ENCODE peak calls at places on chromosomes 4 and X, in four cellular contexts. One of them, this sample, is unnamed.

GRCh38 chr4:147682755-147683154 is 1.2 kb downstream of the PRMT9 start:
- DNase-seq in GM10248: no peak
- DNase-seq in C1 segment of cervical spinal cord: no peak
- DNase-seq in T-helper 9 cell: no peak
- DNase-seq in this sample: no peak

GRCh38 chrX:82362550-82362949 is 1145.5 kb upstream of the POU3F4 start:
- DNase-seq in C1 segment of cervical spinal cord: no peak
- DNase-seq in GM10248: no peak
- DNase-seq in T-helper 9 cell: no peak
- DNase-seq in this sample: no peak

GRCh38 chr4:5722328-5722727 is 11.3 kb downstream of the EVC start:
- DNase-seq in GM10248: no peak
- DNase-seq in T-helper 9 cell: no peak
- DNase-seq in C1 segment of cervical spinal cord: no peak
- DNase-seq in this sample: no peak

GRCh38 chr4:2042207-2042946 is 16.8 kb upstream of the NAT8L start:
- DNase-seq in C1 segment of cervical spinal cord: no peak
- DNase-seq in T-helper 9 cell: peak
- DNase-seq in GM10248: peak
- DNase-seq in this sample: no peak

GRCh38 chr4:183905081-183905592 is at the start of gene STOX2:
- DNase-seq in C1 segment of cervical spinal cord: no peak
- DNase-seq in GM10248: no peak
- DNase-seq in T-helper 9 cell: no peak
- DNase-seq in this sample: no peak

GRCh38 chrX:118536687-118537461 is 41.3 kb downstream of the DOCK11 start:
- DNase-seq in C1 segment of cervical spinal cord: no peak
- DNase-seq in T-helper 9 cell: peak
- DNase-seq in GM10248: peak
- DNase-seq in this sample: peak

GRCh38 chrX:29699214-29699613 is 516.1 kb upstream of the MAGEB2 start:
- DNase-seq in C1 segment of cervical spinal cord: no peak
- DNase-seq in GM10248: no peak
- DNase-seq in T-helper 9 cell: no peak
- DNase-seq in this sample: no peak

GRCh38 chr4:54540931-54541330 is 116.8 kb upstream of the KIT start:
- DNase-seq in GM10248: no peak
- DNase-seq in T-helper 9 cell: no peak
- DNase-seq in C1 segment of cervical spinal cord: no peak
- DNase-seq in this sample: no peak

GRCh38 chr4:151917145-151917775 is 156.5 kb upstream of the GATB start:
- DNase-seq in C1 segment of cervical spinal cord: no peak
- DNase-seq in GM10248: no peak
- DNase-seq in T-helper 9 cell: no peak
- DNase-seq in this sample: no peak

GRCh38 chr4:53012738-53013137 is 150.6 kb downstream of the RASL11B start:
- DNase-seq in C1 segment of cervical spinal cord: no peak
- DNase-seq in T-helper 9 cell: no peak
- DNase-seq in GM10248: no peak
- DNase-seq in this sample: no peak

GRCh38 chr4:1502976-1503375 is 96.7 kb upstream of the NKX1-1 start:
- DNase-seq in T-helper 9 cell: no peak
- DNase-seq in C1 segment of cervical spinal cord: no peak
- DNase-seq in GM10248: no peak
- DNase-seq in this sample: peak

GRCh38 chrX:43002526-43003203 is 224.7 kb upstream of the PPP1R2C start:
- DNase-seq in T-helper 9 cell: no peak
- DNase-seq in C1 segment of cervical spinal cord: no peak
- DNase-seq in GM10248: peak
- DNase-seq in this sample: no peak

GRCh38 chr4:54496412-54496811 is 161.3 kb upstream of the KIT start:
- DNase-seq in GM10248: no peak
- DNase-seq in T-helper 9 cell: no peak
- DNase-seq in C1 segment of cervical spinal cord: no peak
- DNase-seq in this sample: no peak

GRCh38 chrX:102765217-102765616 is 44.7 kb downstream of the GPRASP3 start:
- DNase-seq in T-helper 9 cell: no peak
- DNase-seq in GM10248: no peak
- DNase-seq in C1 segment of cervical spinal cord: no peak
- DNase-seq in this sample: no peak

GRCh38 chrX:46506076-46506475 is 39.1 kb downstream of the ZNF674 start:
- DNase-seq in T-helper 9 cell: no peak
- DNase-seq in C1 segment of cervical spinal cord: no peak
- DNase-seq in GM10248: no peak
- DNase-seq in this sample: no peak

GRCh38 chr4:15457401-15458201 is 12.1 kb upstream of the CC2D2A start:
- DNase-seq in T-helper 9 cell: no peak
- DNase-seq in GM10248: peak
- DNase-seq in C1 segment of cervical spinal cord: no peak
- DNase-seq in this sample: no peak

GRCh38 chr4:143700060-143700419 is 435 bp downstream of the FREM3 start:
- DNase-seq in T-helper 9 cell: no peak
- DNase-seq in C1 segment of cervical spinal cord: no peak
- DNase-seq in GM10248: peak
- DNase-seq in this sample: no peak

GRCh38 chr4:29081230-29081955 is 1638.8 kb upstream of the PCDH7 start:
- DNase-seq in C1 segment of cervical spinal cord: no peak
- DNase-seq in T-helper 9 cell: no peak
- DNase-seq in GM10248: no peak
- DNase-seq in this sample: no peak

GRCh38 chr4:186704059-186704458 is 19.6 kb downstream of the FAT1 start:
- DNase-seq in T-helper 9 cell: no peak
- DNase-seq in C1 segment of cervical spinal cord: no peak
- DNase-seq in GM10248: no peak
- DNase-seq in this sample: no peak

GRCh38 chrX:12349201-12349600 is 210.9 kb downstream of the FRMPD4 start:
- DNase-seq in C1 segment of cervical spinal cord: no peak
- DNase-seq in GM10248: no peak
- DNase-seq in T-helper 9 cell: no peak
- DNase-seq in this sample: no peak

GRCh38 chrX:2410279-2411020 is 90.3 kb downstream of the DHRSX start:
- DNase-seq in T-helper 9 cell: no peak
- DNase-seq in GM10248: no peak
- DNase-seq in C1 segment of cervical spinal cord: no peak
- DNase-seq in this sample: no peak

GRCh38 chr4:68375667-68376559 is 26.0 kb upstream of the YTHDC1 start:
- DNase-seq in GM10248: peak
- DNase-seq in C1 segment of cervical spinal cord: no peak
- DNase-seq in T-helper 9 cell: peak
- DNase-seq in this sample: peak

GRCh38 chr4:30719363-30720020 is 677 bp upstream of the PCDH7 start:
- DNase-seq in GM10248: peak
- DNase-seq in C1 segment of cervical spinal cord: no peak
- DNase-seq in T-helper 9 cell: no peak
- DNase-seq in this sample: no peak

GRCh38 chr4:169070071-169070894 is 60.2 kb upstream of the CBR4 start:
- DNase-seq in C1 segment of cervical spinal cord: no peak
- DNase-seq in GM10248: no peak
- DNase-seq in T-helper 9 cell: no peak
- DNase-seq in this sample: no peak

GRCh38 chrX:110125435-110125834 is 122.5 kb downstream of the TMEM164 start:
- DNase-seq in C1 segment of cervical spinal cord: no peak
- DNase-seq in GM10248: no peak
- DNase-seq in T-helper 9 cell: no peak
- DNase-seq in this sample: no peak

GRCh38 chr4:88765729-88766128 is 68.1 kb upstream of the NAP1L5 start:
- DNase-seq in C1 segment of cervical spinal cord: no peak
- DNase-seq in T-helper 9 cell: no peak
- DNase-seq in GM10248: no peak
- DNase-seq in this sample: no peak

GRCh38 chr4:7212101-7212674 is 19.9 kb downstream of the SORCS2 start:
- DNase-seq in GM10248: no peak
- DNase-seq in T-helper 9 cell: no peak
- DNase-seq in C1 segment of cervical spinal cord: no peak
- DNase-seq in this sample: no peak